ENCODE peak calls at places on chromosomes 3 and 15, in eight cellular contexts. W is left ventricle myocardium inferior; S is pancreas; V is naive thymus-derived CD4-positive, alpha-beta T cell; D is adrenal gland; C is uterus; B is fibroblast of lung; J is body of pancreas. Z is an unnamed sample.

GRCh38 chr3:95565502-95565901 is 1248.9 kb upstream of the EPHA6 start:
- DNase-seq in W (no peak), D (no peak), V (no peak), S (no peak), C (no peak), B (no peak), J (no peak), Z (no peak)

GRCh38 chr3:111577798-111578685 is 17.1 kb downstream of the ZBED2 start:
- DNase-seq in C (no peak), V (no peak), J (no peak), W (no peak), D (no peak), B (peak; percentile 67), S (no peak), Z (no peak)

GRCh38 chr3:155326901-155327300 is 33.4 kb upstream of the STRIT1 start:
- DNase-seq in B (no peak), D (no peak), J (no peak), C (no peak), S (no peak), W (no peak), V (no peak), Z (no peak)

GRCh38 chr3:172102123-172102882 is 62.9 kb downstream of the FNDC3B start:
- DNase-seq in B (no peak), V (peak; percentile 55), W (no peak), C (no peak), S (no peak), D (no peak), J (peak; percentile 64), Z (no peak)

GRCh38 chr15:34732430-34732829 is 22.4 kb downstream of the GJD2 start:
- DNase-seq in W (no peak), C (no peak), S (no peak), V (no peak), B (no peak), D (no peak), J (no peak), Z (no peak)

GRCh38 chr3:10551821-10552630 is 46.6 kb upstream of the ATP2B2 start:
- DNase-seq in D (no peak), V (peak; percentile 5), C (no peak), S (no peak), W (no peak), B (no peak), J (no peak), Z (peak; percentile 75)

GRCh38 chr3:85251766-85252165 is 293.0 kb downstream of the CADM2 start:
- DNase-seq in B (no peak), D (no peak), J (no peak), W (no peak), C (no peak), S (no peak), V (no peak), Z (no peak)

GRCh38 chr3:42250761-42251160 is 15.2 kb downstream of the CCK start:
- DNase-seq in J (no peak), W (no peak), D (no peak), V (no peak), B (no peak), C (no peak), S (no peak), Z (no peak)

GRCh38 chr3:12922299-12922698 is 80.9 kb upstream of the RPL32 start:
- DNase-seq in D (no peak), B (peak; percentile 20), W (no peak), V (no peak), C (no peak), J (no peak), S (no peak), Z (no peak)

GRCh38 chr15:78077053-78077859 is at the start of gene TBC1D2B:
- DNase-seq in C (peak; percentile 58), W (peak; percentile 72), B (peak; percentile 47), J (peak; percentile 60), S (peak; percentile 88), D (peak; percentile 69), V (peak; percentile 66), Z (peak; percentile 91)

GRCh38 chr3:156483961-156484787 is 70.7 kb downstream of the SSR3 start:
- DNase-seq in J (no peak), B (peak; percentile 69), V (peak; percentile 68), D (no peak), W (no peak), S (no peak), C (peak; percentile 46), Z (no peak)

GRCh38 chr3:150803440-150803985 is 40.5 kb upstream of the SIAH2 start:
- DNase-seq in W (no peak), D (no peak), B (no peak), J (no peak), C (no peak), S (no peak), V (no peak), Z (no peak)

GRCh38 chr15:29066848-29067247 is 181.1 kb downstream of the APBA2 start:
- DNase-seq in J (no peak), B (no peak), C (no peak), S (no peak), D (no peak), V (no peak), W (no peak), Z (no peak)

GRCh38 chr3:179929091-179929529 is 107.6 kb downstream of the PEX5L start:
- DNase-seq in C (no peak), W (peak; percentile 18), D (peak; percentile 48), V (peak; percentile 8), S (peak; percentile 65), J (peak; percentile 68), B (peak; percentile 67), Z (no peak)

GRCh38 chr3:179933079-179933478 is 103.7 kb downstream of the PEX5L start:
- DNase-seq in S (no peak), V (no peak), D (no peak), W (no peak), J (no peak), C (no peak), B (no peak), Z (no peak)

DNA sequence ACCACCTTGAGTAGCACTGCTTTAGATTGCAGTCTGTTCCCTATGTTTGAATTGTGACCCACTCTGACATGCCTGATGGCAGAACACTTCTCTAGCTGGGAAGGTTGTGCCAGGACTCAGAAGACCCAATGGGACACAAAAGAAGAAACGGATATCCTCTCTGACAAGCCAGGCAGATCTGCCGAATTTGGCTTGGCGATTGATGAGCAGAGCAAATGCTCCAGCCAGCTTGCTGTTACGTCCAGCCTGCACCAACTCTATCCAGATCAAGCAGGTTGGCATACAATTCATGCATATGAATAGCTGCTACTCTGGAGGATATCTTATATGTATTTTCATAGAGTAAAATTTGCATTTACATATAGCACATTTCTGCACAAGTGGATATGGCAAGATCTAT is 102.9 kb downstream of the PEX5L start:
- DNase-seq in J (no peak), C (no peak), W (no peak), V (no peak), B (no peak), S (no peak), D (no peak), Z (no peak)
- H3K4me3 ChIP-seq in J (no peak overlapping the region), C (no peak overlapping the region), W (no peak overlapping the region), V (no peak overlapping the region), B (no peak overlapping the region), S (no peak overlapping the region), D (no peak overlapping the region), Z (no peak overlapping the region)

GRCh38 chr3:197490659-197491058 is 65.1 kb downstream of the BDH1 start:
- DNase-seq in D (no peak), B (no peak), V (no peak), S (no peak), C (no peak), J (no peak), W (no peak), Z (no peak)
- H3K4me1 ChIP-seq in D (no peaks in the 10 kb centered on the region), B (peaks cover 7% of the 10 kb centered on the region), V (no peaks in the 10 kb centered on the region), S (no peaks in the 10 kb centered on the region), C (no peaks in the 10 kb centered on the region), J (peaks cover 10% of the 10 kb centered on the region), W (peaks cover 26% of the 10 kb centered on the region), Z (no peaks in the 10 kb centered on the region)

GRCh38 chr15:53833134-53833624 is 73.7 kb upstream of the WDR72 start:
- DNase-seq in D (peak; percentile 31), W (peak; percentile 17), V (no peak), B (peak; percentile 76), J (peak; percentile 19), S (no peak), C (peak; percentile 15), Z (peak; percentile 52)
- H3K27ac ChIP-seq in D (no peak overlapping the region), W (no peak overlapping the region), V (no peak overlapping the region), B (no peak overlapping the region), J (no peak overlapping the region), S (no peak overlapping the region), C (no peak overlapping the region), Z (peak overlapping the region; percentile 57)

DNA sequence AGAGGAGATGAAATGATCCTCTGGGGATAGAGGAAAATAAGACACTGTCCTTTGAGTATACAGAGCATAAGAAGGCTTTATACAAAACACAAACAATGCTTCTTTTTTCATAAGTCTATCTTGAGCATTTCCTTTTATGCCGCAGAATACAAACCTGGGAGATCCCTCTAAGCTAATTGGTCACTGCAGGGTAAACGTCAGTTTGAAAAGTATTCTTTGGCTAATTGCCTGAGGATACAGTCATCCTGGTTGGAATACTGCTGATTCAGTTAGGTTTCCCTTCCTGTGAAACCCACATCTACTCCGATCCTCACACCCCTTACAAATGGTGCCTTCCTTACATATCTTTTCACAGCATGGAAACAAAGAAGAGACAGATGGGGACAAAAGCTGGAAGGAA is 10.6 kb downstream of the WNT5A start:
- DNase-seq in B (peak; percentile 85), W (no peak), C (no peak), S (no peak), D (no peak), V (no peak), J (no peak), Z (no peak)
- H3K4me3 ChIP-seq in B (peak overlapping the region; percentile 91), W (no peak overlapping the region), C (no peak overlapping the region), S (no peak overlapping the region), D (no peak overlapping the region), V (no peak overlapping the region), J (no peak overlapping the region), Z (no peak overlapping the region)

GRCh38 chr3:99869621-99870020 is 52.0 kb downstream of the CMSS1 start:
- DNase-seq in S (no peak), D (no peak), B (no peak), J (no peak), V (no peak), C (no peak), W (no peak), Z (no peak)

GRCh38 chr3:99866167-99866810 is 48.6 kb downstream of the CMSS1 start:
- DNase-seq in D (no peak), C (no peak), W (no peak), V (no peak), J (no peak), B (peak; percentile 78), S (no peak), Z (no peak)

GRCh38 chr3:99867594-99868437 is 50.2 kb downstream of the CMSS1 start:
- DNase-seq in D (no peak), V (no peak), W (no peak), J (no peak), B (no peak), C (no peak), S (no peak), Z (no peak)

GRCh38 chr3:99870712-99871111 is 53.0 kb downstream of the CMSS1 start:
- DNase-seq in S (no peak), W (no peak), J (no peak), B (no peak), C (no peak), D (no peak), V (no peak), Z (no peak)

GRCh38 chr3:99868438-99868723 is 50.7 kb downstream of the CMSS1 start:
- DNase-seq in W (no peak), S (no peak), C (no peak), D (no peak), V (no peak), J (peak; percentile 31), B (no peak), Z (no peak)
- H3K4me1 ChIP-seq in W (peaks cover 92% of the 10 kb centered on the region), S (peaks cover 10% of the 10 kb centered on the region), C (peaks cover 18% of the 10 kb centered on the region), D (peaks cover 17% of the 10 kb centered on the region), V (peaks cover 8% of the 10 kb centered on the region), J (peaks cover 39% of the 10 kb centered on the region), B (peaks cover 31% of the 10 kb centered on the region), Z (peaks cover 5% of the 10 kb centered on the region)

Z was measured in aorta.